ENCODE peak calls at places on chromosomes 13 and 19, in seven cellular contexts. One of them, this sample, is unnamed.

GRCh38 chr13:24540236-24541126 is 27.9 kb upstream of the PARP4 start:
- DNase-seq in GM12878: no peak
- DNase-seq in HCT116: no peak
- DNase-seq in K562: peak; percentile 32
- DNase-seq in H1: peak; percentile 54
- DNase-seq in HepG2: peak; percentile 2
- DNase-seq in SK-N-SH: peak; percentile 51
- DNase-seq in this sample: peak; percentile 3

GRCh38 chr13:104984296-104984818 is 1551.1 kb downstream of the EFNB2 start:
- DNase-seq in HCT116: no peak
- DNase-seq in GM12878: peak; percentile 92
- DNase-seq in H1: no peak
- DNase-seq in SK-N-SH: peak; percentile 8
- DNase-seq in K562: no peak
- DNase-seq in HepG2: no peak
- DNase-seq in this sample: peak; percentile 16

GRCh38 chr19:43596842-43597461 is 557 bp downstream of the ZNF576 start:
- DNase-seq in HCT116: no peak
- DNase-seq in SK-N-SH: no peak
- DNase-seq in GM12878: no peak
- DNase-seq in K562: no peak
- DNase-seq in HepG2: no peak
- DNase-seq in H1: no peak
- DNase-seq in this sample: no peak

GRCh38 chr19:33609353-33609752 is 12.4 kb upstream of the CHST8 start:
- DNase-seq in GM12878: no peak
- DNase-seq in HCT116: no peak
- DNase-seq in K562: no peak
- DNase-seq in HepG2: no peak
- DNase-seq in H1: no peak
- DNase-seq in SK-N-SH: no peak
- DNase-seq in this sample: no peak

GRCh38 chr13:19927117-19927734 is 31.3 kb upstream of the ZMYM2 start:
- DNase-seq in GM12878: no peak
- DNase-seq in H1: no peak
- DNase-seq in HCT116: peak; percentile 62
- DNase-seq in HepG2: peak; percentile 21
- DNase-seq in K562: no peak
- DNase-seq in SK-N-SH: no peak
- DNase-seq in this sample: no peak

GRCh38 chr19:28023064-28023463 is 1189.9 kb downstream of the UQCRFS1 start:
- DNase-seq in H1: no peak
- DNase-seq in HCT116: no peak
- DNase-seq in HepG2: no peak
- DNase-seq in GM12878: no peak
- DNase-seq in SK-N-SH: no peak
- DNase-seq in K562: no peak
- DNase-seq in this sample: no peak

GRCh38 chr19:16131648-16132047 is 11.8 kb upstream of the HSH2D start:
- DNase-seq in HCT116: no peak
- DNase-seq in GM12878: no peak
- DNase-seq in SK-N-SH: no peak
- DNase-seq in K562: no peak
- DNase-seq in HepG2: no peak
- DNase-seq in H1: no peak
- DNase-seq in this sample: no peak

GRCh38 chr13:105105471-105105870 is 1430.0 kb downstream of the EFNB2 start:
- DNase-seq in HCT116: no peak
- DNase-seq in HepG2: no peak
- DNase-seq in K562: no peak
- DNase-seq in GM12878: no peak
- DNase-seq in H1: no peak
- DNase-seq in SK-N-SH: no peak
- DNase-seq in this sample: no peak

GRCh38 chr19:2783781-2784145 is 690 bp upstream of the SGTA start:
- DNase-seq in HCT116: no peak
- DNase-seq in SK-N-SH: no peak
- DNase-seq in GM12878: no peak
- DNase-seq in K562: no peak
- DNase-seq in H1: no peak
- DNase-seq in HepG2: no peak
- DNase-seq in this sample: no peak

GRCh38 chr13:43786766-43787517 is at the start of gene ENOX1:
- DNase-seq in HepG2: no peak
- DNase-seq in SK-N-SH: peak; percentile 92
- DNase-seq in HCT116: peak; percentile 34
- DNase-seq in K562: no peak
- DNase-seq in GM12878: no peak
- DNase-seq in H1: no peak
- DNase-seq in this sample: peak; percentile 34

GRCh38 chr19:2478324-2478755 is 2.4 kb downstream of the GADD45B start:
- DNase-seq in GM12878: no peak
- DNase-seq in HepG2: no peak
- DNase-seq in H1: no peak
- DNase-seq in SK-N-SH: peak; percentile 63
- DNase-seq in K562: no peak
- DNase-seq in HCT116: no peak
- DNase-seq in this sample: peak; percentile 90

GRCh38 chr13:110290153-110290552 is 16.8 kb downstream of the COL4A1 start:
- DNase-seq in SK-N-SH: no peak
- DNase-seq in H1: no peak
- DNase-seq in HepG2: no peak
- DNase-seq in K562: no peak
- DNase-seq in HCT116: no peak
- DNase-seq in GM12878: no peak
- DNase-seq in this sample: no peak

GRCh38 chr13:40197049-40197448 is 469.4 kb downstream of the FOXO1 start:
- DNase-seq in H1: no peak
- DNase-seq in HCT116: no peak
- DNase-seq in K562: no peak
- DNase-seq in HepG2: no peak
- DNase-seq in GM12878: no peak
- DNase-seq in SK-N-SH: no peak
- DNase-seq in this sample: no peak

GRCh38 chr13:18991054-18991453 is 190.6 kb downstream of the TUBA3C start:
- DNase-seq in GM12878: no peak
- DNase-seq in K562: no peak
- DNase-seq in H1: no peak
- DNase-seq in HCT116: no peak
- DNase-seq in HepG2: no peak
- DNase-seq in SK-N-SH: no peak
- DNase-seq in this sample: no peak

GRCh38 chr19:40685563-40685962 is 4.9 kb downstream of the NUMBL start:
- DNase-seq in K562: no peak
- DNase-seq in H1: no peak
- DNase-seq in SK-N-SH: no peak
- DNase-seq in HepG2: no peak
- DNase-seq in GM12878: no peak
- DNase-seq in HCT116: no peak
- DNase-seq in this sample: no peak

GRCh38 chr19:801030-801860 is 4.0 kb downstream of the PTBP1 start:
- DNase-seq in H1: no peak
- DNase-seq in HepG2: no peak
- DNase-seq in GM12878: no peak
- DNase-seq in K562: no peak
- DNase-seq in HCT116: no peak
- DNase-seq in SK-N-SH: peak; percentile 80
- DNase-seq in this sample: peak; percentile 18

GRCh38 chr19:57583521-57584416 is at the start of gene ZIK1:
- DNase-seq in HepG2: peak; percentile 83
- DNase-seq in SK-N-SH: peak; percentile 97
- DNase-seq in H1: peak; percentile 92
- DNase-seq in HCT116: no peak
- DNase-seq in GM12878: peak; percentile 61
- DNase-seq in K562: peak; percentile 63
- DNase-seq in this sample: no peak

GRCh38 chr19:41395355-41395754 is 1.8 kb downstream of the EXOSC5 start:
- DNase-seq in HCT116: no peak
- DNase-seq in K562: peak; percentile 27
- DNase-seq in H1: no peak
- DNase-seq in HepG2: no peak
- DNase-seq in GM12878: no peak
- DNase-seq in SK-N-SH: no peak
- DNase-seq in this sample: no peak

GRCh38 chr13:99151516-99151915 is 49.1 kb upstream of the UBAC2 start:
- DNase-seq in HepG2: no peak
- DNase-seq in K562: peak; percentile 71
- DNase-seq in HCT116: peak; percentile 23
- DNase-seq in SK-N-SH: no peak
- DNase-seq in GM12878: no peak
- DNase-seq in H1: no peak
- DNase-seq in this sample: no peak

GRCh38 chr19:14146789-14147216 is 10.4 kb upstream of the ASF1B start:
- DNase-seq in H1: no peak
- DNase-seq in HepG2: no peak
- DNase-seq in SK-N-SH: no peak
- DNase-seq in GM12878: no peak
- DNase-seq in HCT116: no peak
- DNase-seq in K562: no peak
- DNase-seq in this sample: no peak

GRCh38 chr13:20945952-20946383 is 43.4 kb upstream of the XPO4 start:
- DNase-seq in H1: peak; percentile 23
- DNase-seq in GM12878: no peak
- DNase-seq in SK-N-SH: peak; percentile 30
- DNase-seq in HepG2: no peak
- DNase-seq in HCT116: no peak
- DNase-seq in K562: no peak
- DNase-seq in this sample: no peak

DNA sequence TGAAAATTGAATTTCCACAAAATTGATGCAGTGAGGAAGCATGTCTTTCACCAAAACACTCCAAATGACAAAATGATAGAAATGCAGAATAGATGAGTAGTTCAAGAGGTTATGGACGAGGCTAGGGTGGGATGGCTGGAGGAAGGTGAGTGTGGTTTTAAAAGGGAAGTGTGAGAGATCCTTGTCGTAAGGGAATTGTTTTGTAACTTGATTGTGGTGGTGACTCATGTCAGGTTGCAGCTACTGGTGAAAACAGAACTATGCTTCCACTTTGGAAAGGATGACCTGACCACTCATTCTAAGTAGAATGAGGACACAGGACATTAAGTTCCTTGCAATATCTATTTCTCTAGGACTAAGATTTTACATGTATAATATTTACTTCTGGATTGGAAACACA is 345.7 kb downstream of the MTUS2 start:
- DNase-seq in K562: no peak
- DNase-seq in HCT116: no peak
- DNase-seq in GM12878: no peak
- DNase-seq in H1: no peak
- DNase-seq in HepG2: no peak
- DNase-seq in SK-N-SH: no peak
- DNase-seq in this sample: no peak
- TF ChIP-seq JUND in K562: no peak
- TF ChIP-seq JUND in HCT116: no peak
- TF ChIP-seq JUND in GM12878: no peak
- TF ChIP-seq JUND in H1: no peak
- TF ChIP-seq JUND in HepG2: no peak
- TF ChIP-seq JUND in SK-N-SH: no peak
- TF ChIP-seq JUND in this sample: no peak

GRCh38 chr19:39603825-39604224 is 1.5 kb downstream of the LGALS13 start:
- DNase-seq in H1: no peak
- DNase-seq in K562: no peak
- DNase-seq in SK-N-SH: no peak
- DNase-seq in GM12878: no peak
- DNase-seq in HepG2: no peak
- DNase-seq in HCT116: no peak
- DNase-seq in this sample: no peak

GRCh38 chr19:39595950-39596349 is 6.4 kb upstream of the LGALS13 start:
- DNase-seq in K562: no peak
- DNase-seq in GM12878: no peak
- DNase-seq in HCT116: no peak
- DNase-seq in HepG2: no peak
- DNase-seq in SK-N-SH: no peak
- DNase-seq in H1: no peak
- DNase-seq in this sample: no peak

GRCh38 chr19:39596911-39597310 is 5.4 kb upstream of the LGALS13 start:
- DNase-seq in HCT116: no peak
- DNase-seq in HepG2: no peak
- DNase-seq in GM12878: no peak
- DNase-seq in H1: no peak
- DNase-seq in K562: no peak
- DNase-seq in SK-N-SH: no peak
- DNase-seq in this sample: no peak

GRCh38 chr19:39602224-39602623 is at the start of gene LGALS13:
- DNase-seq in HepG2: no peak
- DNase-seq in H1: no peak
- DNase-seq in K562: no peak
- DNase-seq in HCT116: no peak
- DNase-seq in GM12878: no peak
- DNase-seq in SK-N-SH: no peak
- DNase-seq in this sample: no peak

DNA sequence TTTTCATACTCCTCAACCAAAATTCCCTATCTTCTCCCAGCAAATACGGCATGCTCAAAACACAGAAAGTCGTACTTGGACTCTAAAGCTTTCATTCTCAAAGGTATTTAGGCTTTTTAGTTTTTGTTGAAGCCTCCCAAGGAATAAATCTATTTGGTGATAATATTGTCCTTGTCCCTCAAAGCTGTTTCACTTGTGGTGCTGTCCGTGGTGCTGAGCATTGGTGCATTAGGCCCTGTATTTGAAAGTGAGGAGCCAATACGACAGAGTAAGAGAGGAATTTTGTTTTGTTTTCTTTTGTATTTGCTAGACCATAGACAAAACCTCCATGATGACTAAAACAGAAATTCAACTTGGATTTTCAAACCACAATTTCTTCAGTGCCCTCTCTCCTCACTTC is 3.2 kb upstream of the LGALS13 start:
- DNase-seq in GM12878: no peak
- DNase-seq in K562: peak; percentile 19
- DNase-seq in SK-N-SH: no peak
- DNase-seq in HCT116: no peak
- DNase-seq in H1: no peak
- DNase-seq in HepG2: peak; percentile 30
- DNase-seq in this sample: peak; percentile 72
- TF ChIP-seq JUND in GM12878: no peak
- TF ChIP-seq JUND in K562: no peak
- TF ChIP-seq JUND in SK-N-SH: no peak
- TF ChIP-seq JUND in HCT116: no peak
- TF ChIP-seq JUND in H1: no peak
- TF ChIP-seq JUND in HepG2: no peak
- TF ChIP-seq JUND in this sample: no peak

GRCh38 chr13:33007237-33007636 is 9.0 kb upstream of the KL start:
- DNase-seq in GM12878: no peak
- DNase-seq in H1: no peak
- DNase-seq in K562: no peak
- DNase-seq in HepG2: peak; percentile 18
- DNase-seq in SK-N-SH: no peak
- DNase-seq in HCT116: no peak
- DNase-seq in this sample: no peak
- TF ChIP-seq JUND in GM12878: no peak
- TF ChIP-seq JUND in H1: no peak
- TF ChIP-seq JUND in K562: no peak
- TF ChIP-seq JUND in HepG2: no peak
- TF ChIP-seq JUND in SK-N-SH: no peak
- TF ChIP-seq JUND in HCT116: no peak
- TF ChIP-seq JUND in this sample: no peak

DNA sequence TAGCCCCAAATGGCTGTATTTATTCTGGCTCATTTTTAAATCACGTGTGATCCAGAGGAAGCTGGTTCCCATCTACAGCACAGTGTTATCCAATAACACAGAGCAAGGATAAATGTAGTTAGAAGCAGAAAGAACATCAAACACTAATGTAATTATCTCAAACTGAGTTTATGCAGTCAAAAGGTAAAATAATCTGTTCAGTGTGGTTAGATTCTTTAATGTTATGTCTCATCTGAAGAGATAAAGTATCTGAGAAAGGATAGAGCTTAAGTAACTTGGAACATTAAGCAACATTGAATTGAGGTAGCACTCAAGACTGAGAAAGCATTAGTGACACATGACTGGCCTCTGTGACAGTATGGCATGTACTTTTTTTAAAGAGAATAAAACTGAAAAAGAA is 853.4 kb downstream of the GPC5 start:
- DNase-seq in H1: no peak
- DNase-seq in HCT116: no peak
- DNase-seq in K562: no peak
- DNase-seq in SK-N-SH: no peak
- DNase-seq in HepG2: no peak
- DNase-seq in GM12878: no peak
- DNase-seq in this sample: no peak
- TF ChIP-seq JUND in H1: no peak
- TF ChIP-seq JUND in HCT116: no peak
- TF ChIP-seq JUND in K562: no peak
- TF ChIP-seq JUND in SK-N-SH: no peak
- TF ChIP-seq JUND in HepG2: no peak
- TF ChIP-seq JUND in GM12878: no peak
- TF ChIP-seq JUND in this sample: no peak

This sample was measured in T47D.